ENCODE peak calls at places on chromosomes 2 and 18, in nine cellular contexts. I, F, Q, B, S, W, M, X and Z are unnamed samples.

GRCh38 chr2:15939854-15940660 is at the start of gene MYCN:
- DNase-seq in I (peak), F (no peak), Q (no peak), B (no peak), S (peak), W (peak), M (no peak), X (peak), Z (no peak)

GRCh38 chr2:113162869-113163268 is 10.9 kb upstream of the PSD4 start:
- DNase-seq in I (no peak), F (no peak), Q (no peak), B (no peak), S (no peak), W (no peak), M (no peak), X (no peak), Z (no peak)

GRCh38 chr2:33084433-33084832 is 137.7 kb downstream of the LTBP1 start:
- DNase-seq in I (no peak), F (no peak), Q (no peak), B (no peak), S (no peak), W (no peak), M (no peak), X (no peak), Z (no peak)

GRCh38 chr18:57441395-57441794 is 6.2 kb downstream of the ONECUT2 start:
- DNase-seq in I (no peak), F (no peak), Q (no peak), B (no peak), S (peak), W (no peak), M (no peak), X (no peak), Z (no peak)

GRCh38 chr2:164967349-164967748 is 12.0 kb upstream of the SLC38A11 start:
- DNase-seq in I (no peak), F (no peak), Q (no peak), B (no peak), S (no peak), W (no peak), M (no peak), X (no peak), Z (no peak)

GRCh38 chr18:50817898-50818250 is 1.9 kb downstream of the MRO start:
- DNase-seq in I (no peak), F (no peak), Q (peak), B (peak), S (no peak), W (no peak), M (peak), X (no peak), Z (no peak)

GRCh38 chr2:9747396-9747795 is 95.9 kb upstream of the TAF1B start:
- DNase-seq in I (no peak), F (no peak), Q (no peak), B (no peak), S (no peak), W (no peak), M (no peak), X (no peak), Z (no peak)

GRCh38 chr2:203002054-203002821 is 12.4 kb upstream of the NBEAL1 start:
- DNase-seq in I (no peak), F (no peak), Q (no peak), B (no peak), S (no peak), W (no peak), M (no peak), X (no peak), Z (no peak)

GRCh38 chr2:235833971-235834620 is 334.1 kb downstream of the GBX2 start:
- DNase-seq in I (no peak), F (no peak), Q (no peak), B (no peak), S (peak), W (no peak), M (no peak), X (no peak), Z (no peak)

GRCh38 chr2:207816546-207816945 is 46.8 kb upstream of the FZD5 start:
- DNase-seq in I (no peak), F (no peak), Q (no peak), B (no peak), S (no peak), W (no peak), M (no peak), X (no peak), Z (no peak)

GRCh38 chr18:80249217-80250093 is 2.1 kb upstream of the PARD6G start:
- DNase-seq in I (no peak), F (no peak), Q (no peak), B (no peak), S (no peak), W (no peak), M (no peak), X (no peak), Z (no peak)

GRCh38 chr2:234679151-234679765 is 182.4 kb upstream of the ARL4C start:
- DNase-seq in I (no peak), F (no peak), Q (no peak), B (no peak), S (no peak), W (no peak), M (no peak), X (no peak), Z (no peak)

GRCh38 chr18:59382388-59382787 is 23.3 kb upstream of the LMAN1 start:
- DNase-seq in I (no peak), F (no peak), Q (no peak), B (no peak), S (no peak), W (no peak), M (no peak), X (no peak), Z (no peak)

GRCh38 chr2:180787330-180787729 is 193.1 kb upstream of the UBE2E3 start:
- DNase-seq in I (no peak), F (no peak), Q (no peak), B (no peak), S (no peak), W (no peak), M (peak), X (no peak), Z (no peak)

GRCh38 chr2:145411493-145411892 is 891.6 kb upstream of the ZEB2 start:
- DNase-seq in I (no peak), F (no peak), Q (no peak), B (no peak), S (no peak), W (no peak), M (no peak), X (no peak), Z (no peak)

GRCh38 chr2:240648650-240649275 is 23.5 kb downstream of the GPR35 start:
- DNase-seq in I (no peak), F (no peak), Q (no peak), B (no peak), S (peak), W (peak), M (no peak), X (no peak), Z (no peak)

GRCh38 chr18:57171026-57171425 is 24.1 kb downstream of the BOD1L2 start:
- DNase-seq in I (no peak), F (no peak), Q (no peak), B (no peak), S (no peak), W (no peak), M (no peak), X (no peak), Z (no peak)

GRCh38 chr2:9640403-9641104 is 9.8 kb upstream of the YWHAQ start:
- DNase-seq in I (no peak), F (no peak), Q (no peak), B (no peak), S (no peak), W (no peak), M (no peak), X (no peak), Z (no peak)

GRCh38 chr2:99545066-99545465 is 55.2 kb upstream of the REV1 start:
- DNase-seq in I (peak), F (no peak), Q (no peak), B (no peak), S (peak), W (no peak), M (no peak), X (no peak), Z (no peak)

GRCh38 chr2:31922542-31923408 is 88.0 kb downstream of the MEMO1 start:
- DNase-seq in I (no peak), F (no peak), Q (no peak), B (no peak), S (no peak), W (no peak), M (no peak), X (no peak), Z (no peak)

GRCh38 chr2:234467289-234467688 is 29.6 kb downstream of the ARL4C start:
- DNase-seq in I (peak), F (no peak), Q (peak), B (peak), S (no peak), W (no peak), M (no peak), X (no peak), Z (no peak)

GRCh38 chr2:8119782-8120551 is 561.9 kb upstream of the ID2 start:
- DNase-seq in I (no peak), F (no peak), Q (no peak), B (no peak), S (no peak), W (no peak), M (no peak), X (no peak), Z (no peak)

GRCh38 chr2:193428336-193428818 is 1233.6 kb upstream of the TMEFF2 start:
- DNase-seq in I (no peak), F (no peak), Q (no peak), B (no peak), S (peak), W (no peak), M (no peak), X (no peak), Z (no peak)

GRCh38 chr2:131056204-131056975 is 36.9 kb downstream of the FAM168B start:
- DNase-seq in I (no peak), F (no peak), Q (no peak), B (no peak), S (no peak), W (no peak), M (no peak), X (no peak), Z (no peak)

GRCh38 chr2:233822101-233822771 is 32.1 kb downstream of the HJURP start:
- DNase-seq in I (no peak), F (no peak), Q (no peak), B (no peak), S (no peak), W (no peak), M (no peak), X (no peak), Z (peak)

GRCh38 chr2:43131051-43131889 is 95.1 kb downstream of the ZFP36L2 start:
- DNase-seq in I (peak), F (peak), Q (peak), B (peak), S (peak), W (peak), M (peak), X (peak), Z (peak)

GRCh38 chr2:17257194-17257909 is 260.9 kb downstream of the RAD51AP2 start:
- DNase-seq in I (no peak), F (no peak), Q (no peak), B (peak), S (no peak), W (no peak), M (no peak), X (no peak), Z (no peak)

GRCh38 chr2:29920130-29920577 is 1.2 kb downstream of the ALK start:
- DNase-seq in I (no peak), F (peak), Q (no peak), B (no peak), S (peak), W (no peak), M (no peak), X (peak), Z (peak)

GRCh38 chr2:5546176-5546575 is 146.0 kb upstream of the SOX11 start:
- DNase-seq in I (no peak), F (no peak), Q (no peak), B (no peak), S (no peak), W (no peak), M (no peak), X (no peak), Z (no peak)

GRCh38 chr2:12059616-12060441 is 313.4 kb downstream of the LPIN1 start:
- DNase-seq in I (peak), F (no peak), Q (no peak), B (no peak), S (no peak), W (no peak), M (no peak), X (no peak), Z (no peak)

GRCh38 chr2:46041434-46041833 is 255.8 kb upstream of the EPAS1 start:
- DNase-seq in I (no peak), F (no peak), Q (no peak), B (no peak), S (no peak), W (no peak), M (no peak), X (no peak), Z (no peak)

GRCh38 chr2:151367571-151367970 is 10.2 kb downstream of the TNFAIP6 start:
- DNase-seq in I (peak), F (no peak), Q (no peak), B (peak), S (no peak), W (no peak), M (no peak), X (no peak), Z (no peak)

GRCh38 chr2:238629064-238629463 is 202.3 kb downstream of the ASB1 start:
- DNase-seq in I (no peak), F (no peak), Q (no peak), B (no peak), S (no peak), W (no peak), M (no peak), X (no peak), Z (no peak)

GRCh38 chr2:238633426-238634328 is 206.9 kb downstream of the ASB1 start:
- DNase-seq in I (no peak), F (no peak), Q (no peak), B (no peak), S (no peak), W (no peak), M (no peak), X (no peak), Z (no peak)

GRCh38 chr2:238634701-238635402 is 208.1 kb downstream of the ASB1 start:
- DNase-seq in I (no peak), F (no peak), Q (no peak), B (no peak), S (no peak), W (no peak), M (no peak), X (no peak), Z (no peak)

GRCh38 chr2:238632181-238633060 is 205.7 kb downstream of the ASB1 start:
- DNase-seq in I (no peak), F (no peak), Q (no peak), B (no peak), S (no peak), W (no peak), M (no peak), X (no peak), Z (no peak)

DNA sequence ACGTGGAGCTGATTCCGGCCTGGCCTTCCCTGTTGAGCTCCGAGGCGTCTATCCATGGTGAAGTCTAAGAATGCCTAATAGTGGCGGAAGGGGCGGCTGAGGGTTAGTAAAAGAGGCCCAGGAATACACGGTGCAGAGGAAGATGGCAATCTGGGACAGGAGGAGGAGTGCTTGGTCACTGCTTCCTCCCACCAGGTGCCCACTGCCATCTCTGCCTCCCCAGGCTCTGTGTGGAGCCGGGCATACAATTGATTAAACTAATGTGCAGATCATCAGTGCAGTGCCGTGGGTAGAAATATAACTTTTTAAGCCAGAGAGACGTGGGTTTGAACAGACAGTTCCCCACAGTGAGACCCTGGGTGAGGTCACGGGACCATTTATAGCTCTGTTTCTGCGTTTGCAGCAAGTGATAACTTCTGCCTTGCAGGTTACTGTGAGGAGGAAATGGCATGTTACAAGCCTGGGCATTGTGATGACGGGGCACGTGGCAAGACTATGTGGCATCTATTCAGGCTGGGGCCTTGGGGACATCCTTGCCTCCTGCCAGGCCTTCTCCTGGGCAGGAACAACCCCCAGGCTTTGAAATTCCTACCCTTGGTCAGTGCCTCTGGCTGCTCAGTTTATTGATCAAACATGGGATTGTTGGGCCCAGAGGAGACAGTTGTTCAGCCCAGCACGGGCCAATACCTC is 204.9 kb downstream of the ASB1 start:
- DNase-seq in I (no peak), F (no peak), Q (no peak), B (no peak), S (no peak), W (no peak), M (no peak), X (no peak), Z (no peak)
- TF ChIP-seq CTCF in I (no peak), F (no peak), Q (no peak), B (no peak), S (no peak), W (no peak), M (no peak), X (no peak), Z (no peak)

GRCh38 chr2:120944575-120944974 is 208.9 kb downstream of the GLI2 start:
- DNase-seq in I (no peak), F (no peak), Q (no peak), B (no peak), S (no peak), W (no peak), M (no peak), X (no peak), Z (no peak)
- TF ChIP-seq CTCF in I (no peak), F (no peak), Q (no peak), B (no peak), S (no peak), W (no peak), M (no peak), X (no peak), Z (no peak)

GRCh38 chr2:120684691-120685402 is 50.8 kb upstream of the GLI2 start:
- DNase-seq in I (no peak), F (no peak), Q (no peak), B (peak), S (no peak), W (no peak), M (no peak), X (no peak), Z (no peak)

GRCh38 chr2:120684225-120684624 is 51.4 kb upstream of the GLI2 start:
- DNase-seq in I (no peak), F (no peak), Q (peak), B (peak), S (no peak), W (no peak), M (peak), X (no peak), Z (no peak)

GRCh38 chr2:120687210-120687609 is 48.5 kb upstream of the GLI2 start:
- DNase-seq in I (no peak), F (no peak), Q (no peak), B (no peak), S (no peak), W (no peak), M (no peak), X (no peak), Z (no peak)

GRCh38 chr2:120685403-120686297 is 50.0 kb upstream of the GLI2 start:
- DNase-seq in I (no peak), F (no peak), Q (no peak), B (no peak), S (no peak), W (no peak), M (no peak), X (no peak), Z (no peak)

GRCh38 chr2:120686511-120687168 is 49.0 kb upstream of the GLI2 start:
- DNase-seq in I (no peak), F (no peak), Q (no peak), B (no peak), S (no peak), W (no peak), M (no peak), X (no peak), Z (no peak)
- TF ChIP-seq CTCF in I (peak), F (peak), Q (peak), B (peak), S (peak), W (peak), M (peak), X (no peak), Z (no peak)

GRCh38 chr18:71001597-71001996 is 712.8 kb downstream of the SOCS6 start:
- DNase-seq in I (no peak), F (no peak), Q (no peak), B (no peak), S (no peak), W (no peak), M (no peak), X (no peak), Z (no peak)

DNA sequence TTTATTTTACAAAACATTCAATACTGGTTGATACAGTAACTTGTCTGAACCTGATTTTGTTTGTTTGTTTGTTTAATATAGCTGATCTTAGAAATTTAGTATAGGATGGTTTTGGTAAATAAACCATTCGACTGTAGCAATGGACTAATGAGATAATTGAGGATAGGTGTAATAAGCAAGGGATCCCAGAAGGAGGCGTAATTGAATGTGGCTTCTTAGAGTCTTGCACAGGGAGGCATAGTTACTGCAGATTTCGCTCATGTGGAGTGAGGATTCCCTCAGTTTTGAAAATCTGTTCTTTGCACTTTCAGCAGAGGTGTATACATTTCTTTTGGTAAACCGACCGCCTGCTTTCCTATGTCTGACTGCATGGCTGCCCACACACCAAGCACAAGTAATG is 709.6 kb downstream of the SOCS6 start:
- DNase-seq in I (no peak), F (no peak), Q (no peak), B (no peak), S (no peak), W (no peak), M (no peak), X (no peak), Z (no peak)
- TF ChIP-seq CTCF in I (peak), F (no peak), Q (peak), B (no peak), S (no peak), W (peak), M (no peak), X (no peak), Z (no peak)

GRCh38 chr2:178419123-178419522 is 31.9 kb downstream of the PRKRA start:
- DNase-seq in I (peak), F (no peak), Q (peak), B (no peak), S (no peak), W (no peak), M (no peak), X (no peak), Z (no peak)
- TF ChIP-seq CTCF in I (peak), F (no peak), Q (peak), B (peak), S (peak), W (peak), M (peak), X (no peak), Z (peak)

GRCh38 chr2:227748079-227748478 is 2.4 kb downstream of the SCYGR8 start:
- DNase-seq in I (no peak), F (no peak), Q (no peak), B (no peak), S (peak), W (no peak), M (no peak), X (no peak), Z (no peak)
- TF ChIP-seq CTCF in I (peak), F (no peak), Q (peak), B (peak), S (peak), W (no peak), M (peak), X (no peak), Z (no peak)

GRCh38 chr18:13616041-13616440 is 110.3 kb downstream of the FAM210A start:
- DNase-seq in I (no peak), F (no peak), Q (no peak), B (no peak), S (no peak), W (no peak), M (no peak), X (no peak), Z (no peak)

GRCh38 chr18:13617826-13618515 is 108.4 kb downstream of the FAM210A start:
- DNase-seq in I (no peak), F (no peak), Q (no peak), B (no peak), S (no peak), W (no peak), M (no peak), X (no peak), Z (no peak)

GRCh38 chr18:13614701-13615288 is 111.6 kb downstream of the FAM210A start:
- DNase-seq in I (no peak), F (no peak), Q (no peak), B (no peak), S (no peak), W (no peak), M (no peak), X (no peak), Z (no peak)

GRCh38 chr18:13615432-13615861 is 110.9 kb downstream of the FAM210A start:
- DNase-seq in I (peak), F (no peak), Q (no peak), B (no peak), S (no peak), W (no peak), M (no peak), X (no peak), Z (no peak)

DNA sequence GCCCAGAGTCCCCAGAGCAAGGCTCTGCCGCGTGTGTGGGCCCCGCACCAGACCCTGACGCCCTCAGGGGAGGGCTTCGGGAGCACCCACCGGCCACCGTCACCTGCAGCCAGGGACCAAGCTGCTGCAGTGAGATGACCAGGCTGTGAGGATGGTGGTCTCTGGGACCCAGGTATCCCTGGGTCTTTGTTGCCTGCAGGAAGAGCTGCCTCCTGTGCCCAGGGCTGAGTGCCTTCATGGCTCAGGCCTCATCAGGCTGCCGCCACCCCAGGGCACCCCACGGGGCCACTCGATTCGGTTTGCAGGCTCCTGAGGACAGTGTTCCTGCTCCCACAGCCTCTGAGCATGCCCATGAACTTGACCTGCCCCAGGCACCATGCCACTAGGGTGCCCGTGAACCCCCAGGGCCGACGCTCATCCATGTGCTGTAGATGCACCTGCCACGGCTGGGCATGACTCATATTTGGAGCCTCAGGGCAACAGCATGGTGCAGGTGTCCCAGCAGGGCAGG is 109.8 kb downstream of the FAM210A start:
- DNase-seq in I (no peak), F (no peak), Q (no peak), B (no peak), S (no peak), W (no peak), M (no peak), X (no peak), Z (no peak)
- TF ChIP-seq CTCF in I (no peak), F (no peak), Q (no peak), B (no peak), S (no peak), W (no peak), M (no peak), X (no peak), Z (no peak)